ENCODE peak calls at places on chromosomes 3 and 15, in eight cellular contexts. V is AG10803; C is heart right ventricle; M is epithelial cell of esophagus; E is right lobe of liver; I is CD8-positive, alpha-beta T cell; B is suprapubic skin; G is astrocyte of the spinal cord. S is an unnamed sample.

GRCh38 chr15:91660174-91660649 is 193.3 kb upstream of the SLCO3A1 start:
- DNase-seq in V (no peak), C (no peak), M (no peak), E (no peak), I (no peak), B (no peak), G (no peak), S (no peak)

GRCh38 chr3:12046406-12046805 is 42.2 kb downstream of the SYN2 start:
- DNase-seq in V (peak; percentile 1), C (no peak), M (peak; percentile 6), E (no peak), I (no peak), B (no peak), G (peak; percentile 6), S (no peak)

GRCh38 chr3:137468446-137468845 is 295.7 kb upstream of the SOX14 start:
- DNase-seq in V (no peak), C (no peak), M (no peak), E (no peak), I (no peak), B (no peak), G (no peak), S (no peak)

GRCh38 chr3:141243295-141243707 is 11.7 kb downstream of the PXYLP1 start:
- DNase-seq in V (no peak), C (no peak), M (peak; percentile 16), E (no peak), I (peak; percentile 74), B (no peak), G (no peak), S (no peak)

GRCh38 chr3:13480340-13481318 is 523 bp downstream of the HDAC11 start:
- DNase-seq in V (no peak), C (no peak), M (no peak), E (no peak), I (peak; percentile 33), B (no peak), G (no peak), S (no peak)

GRCh38 chr3:158559504-158559903 is 11.5 kb upstream of the MLF1 start:
- DNase-seq in V (no peak), C (no peak), M (no peak), E (no peak), I (no peak), B (no peak), G (no peak), S (no peak)

GRCh38 chr3:42690191-42690590 is 4.9 kb downstream of the KLHL40 start:
- DNase-seq in V (no peak), C (no peak), M (no peak), E (no peak), I (no peak), B (peak; percentile 30), G (no peak), S (no peak)

GRCh38 chr15:45919806-45920205 is 285.0 kb downstream of the SQOR start:
- DNase-seq in V (peak; percentile 74), C (no peak), M (peak; percentile 97), E (no peak), I (no peak), B (no peak), G (peak; percentile 81), S (no peak)

GRCh38 chr15:56886450-56886856 is 32.0 kb upstream of the TCF12 start:
- DNase-seq in V (no peak), C (no peak), M (no peak), E (no peak), I (peak; percentile 19), B (no peak), G (no peak), S (no peak)

GRCh38 chr15:89149501-89150101 is 61.3 kb downstream of the ABHD2 start:
- DNase-seq in V (no peak), C (no peak), M (peak; percentile 83), E (no peak), I (no peak), B (no peak), G (no peak), S (no peak)

GRCh38 chr3:98902341-98902740 is 846 bp upstream of the DCBLD2 start:
- DNase-seq in V (no peak), C (no peak), M (no peak), E (no peak), I (no peak), B (no peak), G (peak; percentile 14), S (no peak)

GRCh38 chr15:75112278-75112847 is 89.0 kb downstream of the PPCDC start:
- DNase-seq in V (no peak), C (no peak), M (peak; percentile 42), E (no peak), I (no peak), B (no peak), G (no peak), S (no peak)

GRCh38 chr15:99108993-99109392 is 4.1 kb downstream of the SYNM start:
- DNase-seq in V (no peak), C (no peak), M (no peak), E (no peak), I (no peak), B (no peak), G (no peak), S (no peak)

GRCh38 chr15:51189579-51190397 is 95.1 kb upstream of the TNFAIP8L3 start:
- DNase-seq in V (no peak), C (no peak), M (no peak), E (no peak), I (no peak), B (no peak), G (no peak), S (no peak)

GRCh38 chr15:73906346-73907017 is 19.8 kb upstream of the LOXL1 start:
- DNase-seq in V (peak; percentile 40), C (no peak), M (no peak), E (no peak), I (no peak), B (no peak), G (peak; percentile 35), S (no peak)

GRCh38 chr3:140343709-140344417 is 334.0 kb upstream of the TRIM42 start:
- DNase-seq in V (no peak), C (no peak), M (peak; percentile 34), E (no peak), I (no peak), B (no peak), G (no peak), S (no peak)

GRCh38 chr15:39976291-39977274 is 42.7 kb downstream of the EIF2AK4 start:
- DNase-seq in V (peak; percentile 65), C (peak; percentile 72), M (peak; percentile 66), E (peak; percentile 85), I (no peak), B (peak; percentile 74), G (peak; percentile 64), S (no peak)

GRCh38 chr3:100891033-100891432 is 102.2 kb downstream of the ABI3BP start:
- DNase-seq in V (peak; percentile 37), C (no peak), M (peak; percentile 64), E (no peak), I (no peak), B (no peak), G (peak; percentile 65), S (no peak)

GRCh38 chr3:194265505-194265892 is 85.6 kb downstream of the CPN2 start:
- DNase-seq in V (peak; percentile 95), C (peak; percentile 92), M (peak; percentile 36), E (peak; percentile 92), I (no peak), B (peak; percentile 87), G (peak; percentile 98), S (no peak)

GRCh38 chr3:105857963-105858362 is 10.8 kb downstream of the CBLB start:
- DNase-seq in V (no peak), C (no peak), M (no peak), E (no peak), I (no peak), B (no peak), G (no peak), S (no peak)
- TF ChIP-seq CTCF in V (no peak), C (no peak), M (no peak), E (no peak), I (no peak), B (no peak), G (no peak), S (no peak)

DNA sequence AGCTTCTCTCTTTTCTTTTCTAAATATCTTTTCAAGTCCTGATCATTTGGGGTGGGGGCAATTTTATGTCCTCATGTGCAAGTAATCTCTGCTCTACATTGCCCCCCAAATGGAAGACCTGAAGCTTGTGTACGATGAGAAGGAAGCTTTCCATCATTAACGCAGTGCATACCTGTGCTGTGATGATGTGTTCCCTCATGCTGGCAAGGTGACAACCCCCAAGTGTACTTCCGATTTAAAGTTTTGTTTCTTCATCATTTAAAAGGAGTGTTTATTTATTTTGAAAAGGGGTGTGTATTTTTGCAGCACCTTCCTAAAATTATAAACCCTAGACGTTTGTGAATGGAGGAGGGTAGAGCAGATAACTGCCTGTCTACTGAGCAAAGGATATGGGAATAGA is 45.3 kb downstream of the C2CD4A start:
- DNase-seq in V (no peak), C (no peak), M (peak; percentile 61), E (no peak), I (no peak), B (no peak), G (no peak), S (no peak)
- H3K4me3 ChIP-seq in V (no peak overlapping the region), C (no peak overlapping the region), M (no peak overlapping the region), E (no peak overlapping the region), I (no peak overlapping the region), B (no peak overlapping the region), G (no peak overlapping the region), S (no peak overlapping the region)

DNA sequence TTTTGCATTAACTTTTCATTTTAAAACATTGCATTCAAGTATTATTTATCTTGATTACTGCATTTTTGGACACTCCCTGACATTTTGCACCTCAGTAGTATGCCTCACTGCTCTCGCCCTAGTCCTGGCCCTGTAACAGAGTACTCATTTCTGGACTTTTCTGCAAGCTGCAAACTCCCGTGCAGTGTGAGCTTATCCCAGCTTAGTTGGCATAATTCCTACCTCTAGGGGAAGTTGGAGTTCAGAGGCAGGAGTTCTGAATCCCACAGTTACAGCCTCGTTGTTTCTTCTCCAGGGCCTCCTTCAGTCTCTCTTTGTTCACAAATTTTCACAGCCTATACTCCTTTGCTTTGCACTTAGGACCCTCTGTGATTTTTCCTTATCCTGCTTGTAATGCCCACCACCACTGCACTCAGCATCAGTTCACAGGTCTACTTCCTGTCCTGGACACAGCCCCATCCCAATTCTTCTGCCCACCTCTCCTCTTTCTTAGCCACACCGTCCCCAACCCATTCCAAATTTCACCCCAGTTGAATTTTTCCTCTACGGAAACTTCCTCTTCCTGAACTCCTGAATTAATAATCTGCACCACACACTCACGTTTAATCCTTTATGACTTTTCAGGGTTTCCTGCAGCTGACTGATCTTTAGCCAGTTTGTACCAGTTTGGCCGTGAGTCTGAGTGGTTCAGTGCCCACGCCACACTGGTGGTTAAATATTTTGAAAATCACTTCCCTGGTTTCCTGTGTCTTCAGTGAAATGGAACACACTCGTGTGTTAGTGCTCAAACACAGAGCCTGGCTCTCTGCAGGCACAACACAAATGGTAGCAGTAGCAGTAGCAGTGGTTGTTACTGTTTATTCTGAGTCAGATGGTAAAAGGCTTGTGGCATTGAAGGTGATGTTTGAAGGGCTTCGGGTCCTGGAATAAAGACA is 6.3 kb upstream of the CTSH start:
- DNase-seq in V (peak; percentile 30), C (no peak), M (peak; percentile 39), E (no peak), I (no peak), B (no peak), G (peak; percentile 27), S (no peak)
- TF ChIP-seq CTCF in V (peak; percentile 38), C (peak; percentile 26), M (peak; percentile 28), E (peak; percentile 24), I (no peak), B (no peak), G (peak; percentile 23), S (peak; percentile 31)

DNA sequence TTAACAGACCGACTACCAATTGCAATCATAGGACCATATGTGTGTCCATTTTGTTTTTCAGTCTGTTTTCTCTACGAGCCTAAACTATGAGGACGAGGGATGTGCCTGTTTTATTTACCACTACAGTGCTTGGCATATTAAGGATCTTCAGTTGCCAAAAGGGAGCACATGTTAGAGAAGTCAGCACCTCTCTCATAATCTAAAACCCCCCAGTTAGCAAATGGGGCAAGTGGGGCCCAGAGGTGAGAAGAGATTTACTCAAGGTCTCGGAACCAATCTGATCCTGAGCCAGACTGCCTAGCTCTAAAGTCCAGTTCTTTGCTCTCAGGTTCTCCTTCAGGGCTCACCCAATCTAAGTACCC is 578 bp upstream of the PODXL2 start:
- DNase-seq in V (no peak), C (no peak), M (no peak), E (no peak), I (no peak), B (no peak), G (no peak), S (no peak)
- H3K4me3 ChIP-seq in V (no peak overlapping the region), C (no peak overlapping the region), M (no peak overlapping the region), E (no peak overlapping the region), I (no peak overlapping the region), B (peak overlapping the region; percentile 55), G (no peak overlapping the region), S (no peak overlapping the region)